ENCODE peak calls at places on chromosomes 13 and 19, in eight cellular contexts. L is T-helper 1 cell, U is coronary artery, F is head of caudate nucleus, A is PC-9, M is DMS 273 treated with DMSO at 0.1 percent for 48 hours, Y is HTR-8/SVneo, D is NCI-H82. R is an unnamed sample.
A peak's percentile ranks its signal among the peaks of the same experiment; 100 is the strongest.

GRCh38 chr13:97026759-97027555 is 32.7 kb upstream of the OXGR1 start:
- DNase-seq in M (no peak), Y (no peak), D (no peak), U (no peak), L (no peak), A (no peak), F (no peak), R (no peak)

GRCh38 chr19:55447421-55448174 is 4.5 kb upstream of the SHISA7 start:
- DNase-seq in D (peak; percentile 62), U (no peak), A (peak; percentile 61), Y (peak; percentile 31), F (peak; percentile 85), M (peak; percentile 72), L (no peak), R (peak; percentile 52)

GRCh38 chr13:71863249-71863648 is 3.8 kb downstream of the DACH1 start:
- DNase-seq in A (no peak), D (peak; percentile 42), L (no peak), Y (no peak), M (no peak), F (no peak), U (no peak), R (no peak)

GRCh38 chr19:33436360-33437345 is 63.1 kb downstream of the CEBPG start:
- DNase-seq in M (no peak), U (no peak), F (no peak), Y (no peak), L (no peak), A (no peak), D (no peak), R (peak; percentile 30)

GRCh38 chr19:11180346-11180745 is 17.0 kb downstream of the KANK2 start:
- DNase-seq in M (no peak), Y (no peak), U (no peak), L (no peak), A (no peak), F (no peak), D (no peak), R (no peak)

GRCh38 chr13:66348745-66349720 is 881.1 kb downstream of the PCDH9 start:
- DNase-seq in F (peak; percentile 55), Y (no peak), D (no peak), U (no peak), L (no peak), A (no peak), M (no peak), R (peak; percentile 16)

GRCh38 chr13:74136089-74136658 is 2.0 kb upstream of the KLF12 start:
- DNase-seq in U (peak; percentile 76), F (peak; percentile 23), L (peak; percentile 13), D (peak; percentile 72), A (no peak), M (no peak), Y (no peak), R (peak; percentile 35)

GRCh38 chr13:73036566-73036965 is 22.2 kb upstream of the KLF5 start:
- DNase-seq in A (no peak), Y (no peak), D (peak; percentile 21), M (no peak), L (no peak), F (no peak), U (no peak), R (no peak)

GRCh38 chr13:53788286-53788685 is 759.7 kb downstream of the OLFM4 start:
- DNase-seq in L (no peak), Y (no peak), U (no peak), M (no peak), A (no peak), D (peak; percentile 88), F (no peak), R (no peak)

GRCh38 chr13:31016342-31017325 is 84.2 kb downstream of the TEX26 start:
- DNase-seq in L (no peak), A (no peak), Y (no peak), M (no peak), F (no peak), D (no peak), U (peak; percentile 16), R (no peak)

GRCh38 chr13:103101500-103101899 is 35.3 kb upstream of the SLC10A2 start:
- DNase-seq in F (no peak), L (no peak), A (no peak), U (no peak), D (no peak), M (no peak), Y (no peak), R (no peak)

GRCh38 chr13:98289339-98289935 is 112.4 kb upstream of the RNF113B start:
- DNase-seq in M (no peak), U (no peak), A (no peak), F (no peak), L (no peak), Y (no peak), D (peak; percentile 100), R (no peak)

GRCh38 chr19:48975947-48976847 is 11.1 kb downstream of the FTL start:
- DNase-seq in L (no peak), M (no peak), U (no peak), Y (no peak), F (no peak), A (no peak), D (peak; percentile 78), R (peak; percentile 12)

GRCh38 chr19:8097681-8098567 is 45.4 kb downstream of the CCL25 start:
- DNase-seq in D (no peak), Y (no peak), A (no peak), U (no peak), M (no peak), F (no peak), L (no peak), R (no peak)